ENCODE peak calls at places on chromosomes 7 and 10, in nine cellular contexts. A, H, N, J, Q, K, I, C and L are unnamed samples.

GRCh38 chr10:101817542-101818118 is 614 bp downstream of the OGA start:
- DNase-seq in A (peak), H (no peak), N (peak), J (peak), Q (peak), K (peak), I (no peak), C (no peak), L (peak)

GRCh38 chr7:69691734-69692133 is 93.5 kb downstream of the AUTS2 start:
- DNase-seq in A (no peak), H (no peak), N (no peak), J (no peak), Q (no peak), K (no peak), I (no peak), C (no peak), L (no peak)

GRCh38 chr10:76667307-76668012 is 970.1 kb downstream of the KCNMA1 start:
- DNase-seq in A (no peak), H (no peak), N (no peak), J (no peak), Q (no peak), K (no peak), I (no peak), C (no peak), L (no peak)

GRCh38 chr7:12685550-12685949 is 1.9 kb upstream of the ARL4A start:
- DNase-seq in A (peak), H (peak), N (no peak), J (peak), Q (peak), K (peak), I (no peak), C (peak), L (no peak)

GRCh38 chr7:63092951-63093350 is 905.7 kb upstream of the ZNF722 start:
- DNase-seq in A (no peak), H (no peak), N (no peak), J (no peak), Q (no peak), K (no peak), I (no peak), C (no peak), L (no peak)

GRCh38 chr10:70508912-70509366 is 30.4 kb downstream of the PALD1 start:
- DNase-seq in A (no peak), H (no peak), N (peak), J (peak), Q (no peak), K (no peak), I (peak), C (no peak), L (peak)

GRCh38 chr7:156929789-156930539 is 19.5 kb upstream of the NOM1 start:
- DNase-seq in A (no peak), H (peak), N (no peak), J (no peak), Q (no peak), K (no peak), I (no peak), C (no peak), L (no peak)

GRCh38 chr10:110764378-110764777 is 107.3 kb upstream of the PDCD4 start:
- DNase-seq in A (no peak), H (no peak), N (no peak), J (no peak), Q (no peak), K (no peak), I (no peak), C (no peak), L (no peak)

GRCh38 chr7:115618676-115619075 is 411.9 kb downstream of the TFEC start:
- DNase-seq in A (no peak), H (no peak), N (no peak), J (no peak), Q (no peak), K (peak), I (no peak), C (no peak), L (no peak)

GRCh38 chr10:48885376-48885775 is 54.3 kb downstream of the LRRC18 start:
- DNase-seq in A (peak), H (no peak), N (no peak), J (no peak), Q (peak), K (peak), I (no peak), C (peak), L (no peak)

GRCh38 chr10:110413049-110413783 is 84.5 kb upstream of the DUSP5 start:
- DNase-seq in A (peak), H (no peak), N (no peak), J (no peak), Q (no peak), K (no peak), I (no peak), C (no peak), L (no peak)

GRCh38 chr10:96999337-96999736 is 167.2 kb downstream of the LCOR start:
- DNase-seq in A (no peak), H (no peak), N (no peak), J (no peak), Q (no peak), K (no peak), I (no peak), C (no peak), L (no peak)

GRCh38 chr10:104766341-104766740 is 125.3 kb downstream of the SORCS3 start:
- DNase-seq in A (no peak), H (no peak), N (peak), J (no peak), Q (no peak), K (peak), I (no peak), C (no peak), L (peak)

GRCh38 chr10:44801383-44802327 is 109.5 kb upstream of the TMEM72 start:
- DNase-seq in A (no peak), H (no peak), N (peak), J (peak), Q (peak), K (peak), I (peak), C (no peak), L (no peak)

GRCh38 chr7:47653550-47654351 is 71.8 kb upstream of the TNS3 start:
- DNase-seq in A (no peak), H (no peak), N (no peak), J (no peak), Q (no peak), K (peak), I (no peak), C (no peak), L (no peak)

GRCh38 chr10:117817116-117817515 is 229.6 kb downstream of the RAB11FIP2 start:
- DNase-seq in A (no peak), H (no peak), N (no peak), J (no peak), Q (no peak), K (no peak), I (no peak), C (no peak), L (no peak)

GRCh38 chr7:15780271-15780670 is 93.8 kb upstream of the MEOX2 start:
- DNase-seq in A (no peak), H (no peak), N (no peak), J (no peak), Q (no peak), K (no peak), I (no peak), C (no peak), L (no peak)

GRCh38 chr10:126459032-126459831 is 71.0 kb upstream of the ADAM12 start:
- DNase-seq in A (no peak), H (no peak), N (no peak), J (no peak), Q (no peak), K (peak), I (no peak), C (no peak), L (no peak)

GRCh38 chr7:145152589-145152988 is 316.7 kb upstream of the TPK1 start:
- DNase-seq in A (no peak), H (no peak), N (no peak), J (no peak), Q (no peak), K (no peak), I (no peak), C (no peak), L (no peak)

GRCh38 chr10:70404906-70405824 is 1.2 kb downstream of the EIF4EBP2 start:
- DNase-seq in A (peak), H (peak), N (peak), J (peak), Q (peak), K (peak), I (peak), C (peak), L (peak)

GRCh38 chr7:6436385-6436685 is 11.4 kb downstream of the DAGLB start:
- DNase-seq in A (peak), H (no peak), N (no peak), J (no peak), Q (peak), K (no peak), I (peak), C (no peak), L (no peak)

GRCh38 chr7:631291-631711 is 95.2 kb upstream of the DNAAF5 start:
- DNase-seq in A (no peak), H (no peak), N (no peak), J (no peak), Q (no peak), K (no peak), I (peak), C (no peak), L (no peak)